ENCODE peak calls at places on chromosome 1, in four cellular contexts. G, W, R and L are unnamed samples.

GRCh38 chr1:46179138-46180081 is 3.1 kb upstream of the P3R3URF start:
- DNase-seq in G (peak), W (peak), R (peak), L (peak)

GRCh38 chr1:113616201-113616600 is 143.1 kb downstream of the PHTF1 start:
- DNase-seq in G (no peak), W (no peak), R (no peak), L (peak)

GRCh38 chr1:111633736-111634135 is 14.1 kb downstream of the RAP1A start:
- DNase-seq in G (no peak), W (no peak), R (no peak), L (no peak)

GRCh38 chr1:90862782-90863181 is 145.7 kb upstream of the BARHL2 start:
- DNase-seq in G (no peak), W (no peak), R (no peak), L (no peak)

GRCh38 chr1:69766431-69766830 is 198.7 kb downstream of the LRRC7 start:
- DNase-seq in G (no peak), W (no peak), R (no peak), L (no peak)

GRCh38 chr1:163928649-163929048 is 606.9 kb downstream of the NUF2 start:
- DNase-seq in G (no peak), W (no peak), R (peak), L (peak)

GRCh38 chr1:38815903-38816627 is 43.5 kb downstream of the RRAGC start:
- DNase-seq in G (peak), W (peak), R (peak), L (no peak)

GRCh38 chr1:220347654-220348175 is 75.5 kb upstream of the RAB3GAP2 start:
- DNase-seq in G (no peak), W (no peak), R (no peak), L (no peak)

GRCh38 chr1:27621067-27621920 is 13.7 kb downstream of the FGR start:
- DNase-seq in G (no peak), W (no peak), R (no peak), L (no peak)

GRCh38 chr1:52032124-52032784 is 1.4 kb downstream of the KTI12 start:
- DNase-seq in G (no peak), W (no peak), R (no peak), L (no peak)

GRCh38 chr1:1146596-1146995 is 27.1 kb upstream of the TTLL10 start:
- DNase-seq in G (no peak), W (no peak), R (no peak), L (no peak)

GRCh38 chr1:14849038-14849437 is 250.6 kb downstream of the KAZN start:
- DNase-seq in G (no peak), W (no peak), R (no peak), L (no peak)

GRCh38 chr1:10054465-10054864 is 21.7 kb downstream of the UBE4B start:
- DNase-seq in G (no peak), W (no peak), R (no peak), L (no peak)

GRCh38 chr1:91912267-91912666 is 26.3 kb upstream of the TGFBR3 start:
- DNase-seq in G (no peak), W (no peak), R (no peak), L (no peak)

GRCh38 chr1:36125129-36125991 is at the start of gene COL8A2:
- DNase-seq in G (peak), W (no peak), R (peak), L (no peak)

GRCh38 chr1:110084226-110085078 is 14.0 kb upstream of the ALX3 start:
- DNase-seq in G (peak), W (no peak), R (peak), L (no peak)

GRCh38 chr1:229087906-229088305 is 183.0 kb upstream of the RAB4A start:
- DNase-seq in G (no peak), W (no peak), R (no peak), L (no peak)

GRCh38 chr1:113243529-113243928 is 146.8 kb upstream of the MAGI3 start:
- DNase-seq in G (no peak), W (no peak), R (no peak), L (no peak)

GRCh38 chr1:226551299-226551698 is 2.7 kb downstream of the STUM start:
- DNase-seq in G (peak), W (no peak), R (no peak), L (no peak)

GRCh38 chr1:114270255-114271117 is 116.8 kb upstream of the SYT6 start:
- DNase-seq in G (no peak), W (no peak), R (no peak), L (no peak)

GRCh38 chr1:39692152-39693064 is 1.2 kb upstream of the HPCAL4 start:
- DNase-seq in G (peak), W (no peak), R (peak), L (peak)

GRCh38 chr1:246705368-246705767 is 18.8 kb upstream of the SCCPDH start:
- DNase-seq in G (no peak), W (no peak), R (no peak), L (no peak)

GRCh38 chr1:63799324-63799723 is 25.5 kb downstream of the ROR1 start:
- DNase-seq in G (no peak), W (no peak), R (no peak), L (no peak)